ENCODE peak calls at places on chromosomes 11 and 22, in ten cellular contexts. One of them, this sample, is unnamed.

GRCh38 chr22:45499746-45500145 is 2.9 kb upstream of the FBLN1 start:
- DNase-seq in T1000: no peak
- DNase-seq in endothelial cell: no peak
- DNase-seq in stimulated activated effector memory CD8-positive, alpha-beta T cell treated with anti-CD3 and anti-CD28 coated beads, Interleukin-12 subunit alpha, Interleukin-12 subunit beta, amount 100 ng/mL, for 72 hours: no peak
- DNase-seq in hepatic stellate cell: peak
- DNase-seq in left cardiac atrium: peak
- DNase-seq in GOT3: no peak
- DNase-seq in NCI-H1092: no peak
- DNase-seq in amniotic stem cell: no peak
- DNase-seq in NCI-H774: no peak
- DNase-seq in this sample: peak

GRCh38 chr11:57321996-57322880 is 2.5 kb downstream of the TNKS1BP1 start:
- DNase-seq in NCI-H1092: no peak
- DNase-seq in NCI-H774: no peak
- DNase-seq in GOT3: peak
- DNase-seq in endothelial cell: peak
- DNase-seq in left cardiac atrium: peak
- DNase-seq in T1000: peak
- DNase-seq in amniotic stem cell: peak
- DNase-seq in hepatic stellate cell: peak
- DNase-seq in stimulated activated effector memory CD8-positive, alpha-beta T cell treated with anti-CD3 and anti-CD28 coated beads, Interleukin-12 subunit alpha, Interleukin-12 subunit beta, amount 100 ng/mL, for 72 hours: no peak
- DNase-seq in this sample: peak

GRCh38 chr11:19753451-19754041 is 40.9 kb downstream of the NAV2 start:
- DNase-seq in amniotic stem cell: no peak
- DNase-seq in hepatic stellate cell: no peak
- DNase-seq in left cardiac atrium: no peak
- DNase-seq in T1000: no peak
- DNase-seq in stimulated activated effector memory CD8-positive, alpha-beta T cell treated with anti-CD3 and anti-CD28 coated beads, Interleukin-12 subunit alpha, Interleukin-12 subunit beta, amount 100 ng/mL, for 72 hours: no peak
- DNase-seq in NCI-H1092: no peak
- DNase-seq in NCI-H774: no peak
- DNase-seq in GOT3: no peak
- DNase-seq in endothelial cell: no peak
- DNase-seq in this sample: no peak

GRCh38 chr22:42743501-42743991 is 22.9 kb upstream of the A4GALT start:
- DNase-seq in T1000: peak
- DNase-seq in endothelial cell: no peak
- DNase-seq in GOT3: peak
- DNase-seq in left cardiac atrium: peak
- DNase-seq in NCI-H1092: no peak
- DNase-seq in NCI-H774: no peak
- DNase-seq in hepatic stellate cell: peak
- DNase-seq in stimulated activated effector memory CD8-positive, alpha-beta T cell treated with anti-CD3 and anti-CD28 coated beads, Interleukin-12 subunit alpha, Interleukin-12 subunit beta, amount 100 ng/mL, for 72 hours: no peak
- DNase-seq in amniotic stem cell: no peak
- DNase-seq in this sample: peak

GRCh38 chr11:848988-849824 is 6.6 kb downstream of the TSPAN4 start:
- DNase-seq in hepatic stellate cell: no peak
- DNase-seq in NCI-H1092: peak
- DNase-seq in left cardiac atrium: no peak
- DNase-seq in amniotic stem cell: no peak
- DNase-seq in NCI-H774: no peak
- DNase-seq in stimulated activated effector memory CD8-positive, alpha-beta T cell treated with anti-CD3 and anti-CD28 coated beads, Interleukin-12 subunit alpha, Interleukin-12 subunit beta, amount 100 ng/mL, for 72 hours: no peak
- DNase-seq in GOT3: no peak
- DNase-seq in T1000: no peak
- DNase-seq in endothelial cell: peak
- DNase-seq in this sample: no peak

GRCh38 chr11:61480936-61481335 is 27.6 kb upstream of the LRRC10B start:
- DNase-seq in NCI-H1092: peak
- DNase-seq in endothelial cell: peak
- DNase-seq in NCI-H774: peak
- DNase-seq in GOT3: no peak
- DNase-seq in hepatic stellate cell: no peak
- DNase-seq in amniotic stem cell: no peak
- DNase-seq in stimulated activated effector memory CD8-positive, alpha-beta T cell treated with anti-CD3 and anti-CD28 coated beads, Interleukin-12 subunit alpha, Interleukin-12 subunit beta, amount 100 ng/mL, for 72 hours: no peak
- DNase-seq in left cardiac atrium: no peak
- DNase-seq in T1000: no peak
- DNase-seq in this sample: no peak

GRCh38 chr11:35911013-35911412 is 32.8 kb upstream of the LDLRAD3 start:
- DNase-seq in NCI-H1092: no peak
- DNase-seq in NCI-H774: no peak
- DNase-seq in GOT3: no peak
- DNase-seq in stimulated activated effector memory CD8-positive, alpha-beta T cell treated with anti-CD3 and anti-CD28 coated beads, Interleukin-12 subunit alpha, Interleukin-12 subunit beta, amount 100 ng/mL, for 72 hours: no peak
- DNase-seq in endothelial cell: no peak
- DNase-seq in hepatic stellate cell: no peak
- DNase-seq in left cardiac atrium: no peak
- DNase-seq in T1000: no peak
- DNase-seq in amniotic stem cell: no peak
- DNase-seq in this sample: no peak

GRCh38 chr11:120218695-120219033 is 7.8 kb downstream of the OAF start:
- DNase-seq in T1000: no peak
- DNase-seq in amniotic stem cell: no peak
- DNase-seq in NCI-H774: no peak
- DNase-seq in stimulated activated effector memory CD8-positive, alpha-beta T cell treated with anti-CD3 and anti-CD28 coated beads, Interleukin-12 subunit alpha, Interleukin-12 subunit beta, amount 100 ng/mL, for 72 hours: no peak
- DNase-seq in NCI-H1092: no peak
- DNase-seq in left cardiac atrium: no peak
- DNase-seq in GOT3: no peak
- DNase-seq in hepatic stellate cell: no peak
- DNase-seq in endothelial cell: no peak
- DNase-seq in this sample: no peak

GRCh38 chr22:28743852-28744251 is 2.0 kb downstream of the HSCB start:
- DNase-seq in T1000: no peak
- DNase-seq in NCI-H774: no peak
- DNase-seq in amniotic stem cell: no peak
- DNase-seq in NCI-H1092: no peak
- DNase-seq in hepatic stellate cell: no peak
- DNase-seq in left cardiac atrium: no peak
- DNase-seq in stimulated activated effector memory CD8-positive, alpha-beta T cell treated with anti-CD3 and anti-CD28 coated beads, Interleukin-12 subunit alpha, Interleukin-12 subunit beta, amount 100 ng/mL, for 72 hours: no peak
- DNase-seq in GOT3: no peak
- DNase-seq in endothelial cell: no peak
- DNase-seq in this sample: no peak

GRCh38 chr11:43072911-43073310 is 238.9 kb upstream of the API5 start:
- DNase-seq in hepatic stellate cell: no peak
- DNase-seq in amniotic stem cell: no peak
- DNase-seq in left cardiac atrium: no peak
- DNase-seq in NCI-H1092: no peak
- DNase-seq in NCI-H774: no peak
- DNase-seq in stimulated activated effector memory CD8-positive, alpha-beta T cell treated with anti-CD3 and anti-CD28 coated beads, Interleukin-12 subunit alpha, Interleukin-12 subunit beta, amount 100 ng/mL, for 72 hours: no peak
- DNase-seq in T1000: no peak
- DNase-seq in GOT3: no peak
- DNase-seq in endothelial cell: no peak
- DNase-seq in this sample: no peak

GRCh38 chr22:40407831-40408717 is 37.7 kb downstream of the SGSM3 start:
- DNase-seq in hepatic stellate cell: no peak
- DNase-seq in left cardiac atrium: no peak
- DNase-seq in T1000: no peak
- DNase-seq in endothelial cell: no peak
- DNase-seq in NCI-H1092: no peak
- DNase-seq in amniotic stem cell: no peak
- DNase-seq in GOT3: no peak
- DNase-seq in NCI-H774: no peak
- DNase-seq in stimulated activated effector memory CD8-positive, alpha-beta T cell treated with anti-CD3 and anti-CD28 coated beads, Interleukin-12 subunit alpha, Interleukin-12 subunit beta, amount 100 ng/mL, for 72 hours: no peak
- DNase-seq in this sample: no peak

GRCh38 chr11:62427630-62428233 is 8.9 kb downstream of the SCGB1A1 start:
- DNase-seq in amniotic stem cell: no peak
- DNase-seq in NCI-H774: no peak
- DNase-seq in T1000: no peak
- DNase-seq in GOT3: no peak
- DNase-seq in left cardiac atrium: no peak
- DNase-seq in NCI-H1092: no peak
- DNase-seq in hepatic stellate cell: no peak
- DNase-seq in stimulated activated effector memory CD8-positive, alpha-beta T cell treated with anti-CD3 and anti-CD28 coated beads, Interleukin-12 subunit alpha, Interleukin-12 subunit beta, amount 100 ng/mL, for 72 hours: peak
- DNase-seq in endothelial cell: no peak
- DNase-seq in this sample: no peak

GRCh38 chr22:36702832-36703210 is 731 bp downstream of the CACNG2 start:
- DNase-seq in stimulated activated effector memory CD8-positive, alpha-beta T cell treated with anti-CD3 and anti-CD28 coated beads, Interleukin-12 subunit alpha, Interleukin-12 subunit beta, amount 100 ng/mL, for 72 hours: no peak
- DNase-seq in left cardiac atrium: no peak
- DNase-seq in hepatic stellate cell: no peak
- DNase-seq in T1000: no peak
- DNase-seq in amniotic stem cell: no peak
- DNase-seq in endothelial cell: no peak
- DNase-seq in GOT3: no peak
- DNase-seq in NCI-H1092: peak
- DNase-seq in NCI-H774: no peak
- DNase-seq in this sample: no peak

GRCh38 chr11:65743928-65744698 is 23.5 kb upstream of the RNASEH2C start:
- DNase-seq in T1000: no peak
- DNase-seq in GOT3: no peak
- DNase-seq in endothelial cell: peak
- DNase-seq in left cardiac atrium: no peak
- DNase-seq in NCI-H774: peak
- DNase-seq in NCI-H1092: no peak
- DNase-seq in hepatic stellate cell: peak
- DNase-seq in stimulated activated effector memory CD8-positive, alpha-beta T cell treated with anti-CD3 and anti-CD28 coated beads, Interleukin-12 subunit alpha, Interleukin-12 subunit beta, amount 100 ng/mL, for 72 hours: no peak
- DNase-seq in amniotic stem cell: no peak
- DNase-seq in this sample: no peak

GRCh38 chr11:42625757-42626156 is 686.0 kb upstream of the API5 start:
- DNase-seq in amniotic stem cell: no peak
- DNase-seq in NCI-H774: no peak
- DNase-seq in T1000: no peak
- DNase-seq in hepatic stellate cell: no peak
- DNase-seq in left cardiac atrium: no peak
- DNase-seq in stimulated activated effector memory CD8-positive, alpha-beta T cell treated with anti-CD3 and anti-CD28 coated beads, Interleukin-12 subunit alpha, Interleukin-12 subunit beta, amount 100 ng/mL, for 72 hours: no peak
- DNase-seq in endothelial cell: no peak
- DNase-seq in GOT3: no peak
- DNase-seq in NCI-H1092: no peak
- DNase-seq in this sample: no peak

GRCh38 chr11:46119352-46120216 is 1.7 kb downstream of the PHF21A start:
- DNase-seq in left cardiac atrium: peak
- DNase-seq in GOT3: no peak
- DNase-seq in stimulated activated effector memory CD8-positive, alpha-beta T cell treated with anti-CD3 and anti-CD28 coated beads, Interleukin-12 subunit alpha, Interleukin-12 subunit beta, amount 100 ng/mL, for 72 hours: peak
- DNase-seq in T1000: no peak
- DNase-seq in endothelial cell: peak
- DNase-seq in amniotic stem cell: no peak
- DNase-seq in hepatic stellate cell: peak
- DNase-seq in NCI-H774: no peak
- DNase-seq in NCI-H1092: peak
- DNase-seq in this sample: peak

GRCh38 chr11:94184861-94185260 is 56.2 kb downstream of the PANX1 start:
- DNase-seq in NCI-H774: no peak
- DNase-seq in amniotic stem cell: no peak
- DNase-seq in NCI-H1092: no peak
- DNase-seq in left cardiac atrium: no peak
- DNase-seq in T1000: no peak
- DNase-seq in stimulated activated effector memory CD8-positive, alpha-beta T cell treated with anti-CD3 and anti-CD28 coated beads, Interleukin-12 subunit alpha, Interleukin-12 subunit beta, amount 100 ng/mL, for 72 hours: no peak
- DNase-seq in hepatic stellate cell: no peak
- DNase-seq in GOT3: no peak
- DNase-seq in endothelial cell: no peak
- DNase-seq in this sample: no peak

This sample was measured in psoas muscle.